ENCODE peak calls at places on chromosomes 5 and 9, in six cellular contexts. One of them, this sample, is unnamed.

GRCh38 chr9:4048441-4048840 is 251.4 kb downstream of the GLIS3 start:
- DNase-seq in IMR-90: peak
- DNase-seq in gastrocnemius medialis: no peak
- DNase-seq in sigmoid colon: no peak
- DNase-seq in uterus: no peak
- DNase-seq in A549: peak
- DNase-seq in this sample: no peak

GRCh38 chr5:56908942-56909293 is 478 bp upstream of the SETD9 start:
- DNase-seq in IMR-90: no peak
- DNase-seq in gastrocnemius medialis: peak
- DNase-seq in sigmoid colon: no peak
- DNase-seq in uterus: no peak
- DNase-seq in A549: no peak
- DNase-seq in this sample: no peak

GRCh38 chr5:160726721-160727120 is 125.3 kb downstream of the ATP10B start:
- DNase-seq in IMR-90: no peak
- DNase-seq in gastrocnemius medialis: no peak
- DNase-seq in sigmoid colon: no peak
- DNase-seq in uterus: no peak
- DNase-seq in A549: no peak
- DNase-seq in this sample: no peak

GRCh38 chr9:132683873-132684272 is 13.6 kb downstream of the GTF3C4 start:
- DNase-seq in IMR-90: no peak
- DNase-seq in gastrocnemius medialis: no peak
- DNase-seq in sigmoid colon: no peak
- DNase-seq in uterus: no peak
- DNase-seq in A549: no peak
- DNase-seq in this sample: no peak

GRCh38 chr9:94181782-94182181 is 77.3 kb upstream of the ZNF169 start:
- DNase-seq in IMR-90: no peak
- DNase-seq in gastrocnemius medialis: no peak
- DNase-seq in sigmoid colon: no peak
- DNase-seq in uterus: no peak
- DNase-seq in A549: no peak
- DNase-seq in this sample: no peak

GRCh38 chr9:132124800-132125199 is 37.1 kb upstream of the NTNG2 start:
- DNase-seq in IMR-90: no peak
- DNase-seq in gastrocnemius medialis: no peak
- DNase-seq in sigmoid colon: no peak
- DNase-seq in uterus: no peak
- DNase-seq in A549: no peak
- DNase-seq in this sample: no peak

GRCh38 chr5:139660916-139661814 is 13.0 kb downstream of the CXXC5 start:
- DNase-seq in IMR-90: peak
- DNase-seq in gastrocnemius medialis: peak
- DNase-seq in sigmoid colon: peak
- DNase-seq in uterus: peak
- DNase-seq in A549: peak
- DNase-seq in this sample: no peak

GRCh38 chr5:164204338-164204946 is 699.0 kb downstream of the MAT2B start:
- DNase-seq in IMR-90: peak
- DNase-seq in gastrocnemius medialis: no peak
- DNase-seq in sigmoid colon: no peak
- DNase-seq in uterus: no peak
- DNase-seq in A549: no peak
- DNase-seq in this sample: no peak

GRCh38 chr5:131217791-131218190 is 46.1 kb upstream of the CDC42SE2 start:
- DNase-seq in IMR-90: no peak
- DNase-seq in gastrocnemius medialis: no peak
- DNase-seq in sigmoid colon: no peak
- DNase-seq in uterus: no peak
- DNase-seq in A549: no peak
- DNase-seq in this sample: no peak

GRCh38 chr5:126081209-126081608 is 342.0 kb upstream of the GRAMD2B start:
- DNase-seq in IMR-90: no peak
- DNase-seq in gastrocnemius medialis: no peak
- DNase-seq in sigmoid colon: no peak
- DNase-seq in uterus: no peak
- DNase-seq in A549: no peak
- DNase-seq in this sample: no peak

GRCh38 chr9:4137234-4137633 is 162.6 kb downstream of the GLIS3 start:
- DNase-seq in IMR-90: peak
- DNase-seq in gastrocnemius medialis: no peak
- DNase-seq in sigmoid colon: no peak
- DNase-seq in uterus: no peak
- DNase-seq in A549: peak
- DNase-seq in this sample: no peak

GRCh38 chr5:61333351-61334223 is 1.5 kb downstream of the ZSWIM6 start:
- DNase-seq in IMR-90: no peak
- DNase-seq in gastrocnemius medialis: peak
- DNase-seq in sigmoid colon: peak
- DNase-seq in uterus: peak
- DNase-seq in A549: no peak
- DNase-seq in this sample: peak

GRCh38 chr9:37290881-37291485 is 131.5 kb upstream of the GRHPR start:
- DNase-seq in IMR-90: peak
- DNase-seq in gastrocnemius medialis: no peak
- DNase-seq in sigmoid colon: no peak
- DNase-seq in uterus: no peak
- DNase-seq in A549: peak
- DNase-seq in this sample: no peak

GRCh38 chr5:153678617-153679329 is 188.3 kb downstream of the GRIA1 start:
- DNase-seq in IMR-90: no peak
- DNase-seq in gastrocnemius medialis: no peak
- DNase-seq in sigmoid colon: no peak
- DNase-seq in uterus: no peak
- DNase-seq in A549: no peak
- DNase-seq in this sample: no peak

GRCh38 chr5:84494453-84494852 is 109.8 kb upstream of the EDIL3 start:
- DNase-seq in IMR-90: peak
- DNase-seq in gastrocnemius medialis: no peak
- DNase-seq in sigmoid colon: no peak
- DNase-seq in uterus: no peak
- DNase-seq in A549: no peak
- DNase-seq in this sample: no peak

GRCh38 chr9:8156336-8156735 is 356.8 kb upstream of the DMAC1 start:
- DNase-seq in IMR-90: no peak
- DNase-seq in gastrocnemius medialis: no peak
- DNase-seq in sigmoid colon: no peak
- DNase-seq in uterus: no peak
- DNase-seq in A549: no peak
- DNase-seq in this sample: no peak

GRCh38 chr9:37036237-37037136 is 2.4 kb upstream of the PAX5 start:
- DNase-seq in IMR-90: peak
- DNase-seq in gastrocnemius medialis: no peak
- DNase-seq in sigmoid colon: no peak
- DNase-seq in uterus: no peak
- DNase-seq in A549: no peak
- DNase-seq in this sample: peak

GRCh38 chr5:135179308-135179980 is 145.4 kb upstream of the PITX1 start:
- DNase-seq in IMR-90: no peak
- DNase-seq in gastrocnemius medialis: no peak
- DNase-seq in sigmoid colon: no peak
- DNase-seq in uterus: no peak
- DNase-seq in A549: no peak
- DNase-seq in this sample: no peak

GRCh38 chr9:83639266-83639665 is 16.3 kb downstream of the IDNK start:
- DNase-seq in IMR-90: peak
- DNase-seq in gastrocnemius medialis: no peak
- DNase-seq in sigmoid colon: no peak
- DNase-seq in uterus: no peak
- DNase-seq in A549: no peak
- DNase-seq in this sample: no peak

GRCh38 chr9:95551406-95551805 is 34.6 kb upstream of the PTCH1 start:
- DNase-seq in IMR-90: no peak
- DNase-seq in gastrocnemius medialis: no peak
- DNase-seq in sigmoid colon: no peak
- DNase-seq in uterus: no peak
- DNase-seq in A549: no peak
- DNase-seq in this sample: no peak
- TF ChIP-seq POLR2A in IMR-90: no peak
- TF ChIP-seq POLR2A in gastrocnemius medialis: no peak
- TF ChIP-seq POLR2A in sigmoid colon: no peak
- TF ChIP-seq POLR2A in uterus: no peak
- TF ChIP-seq POLR2A in A549: no peak
- TF ChIP-seq POLR2A in this sample: no peak

DNA sequence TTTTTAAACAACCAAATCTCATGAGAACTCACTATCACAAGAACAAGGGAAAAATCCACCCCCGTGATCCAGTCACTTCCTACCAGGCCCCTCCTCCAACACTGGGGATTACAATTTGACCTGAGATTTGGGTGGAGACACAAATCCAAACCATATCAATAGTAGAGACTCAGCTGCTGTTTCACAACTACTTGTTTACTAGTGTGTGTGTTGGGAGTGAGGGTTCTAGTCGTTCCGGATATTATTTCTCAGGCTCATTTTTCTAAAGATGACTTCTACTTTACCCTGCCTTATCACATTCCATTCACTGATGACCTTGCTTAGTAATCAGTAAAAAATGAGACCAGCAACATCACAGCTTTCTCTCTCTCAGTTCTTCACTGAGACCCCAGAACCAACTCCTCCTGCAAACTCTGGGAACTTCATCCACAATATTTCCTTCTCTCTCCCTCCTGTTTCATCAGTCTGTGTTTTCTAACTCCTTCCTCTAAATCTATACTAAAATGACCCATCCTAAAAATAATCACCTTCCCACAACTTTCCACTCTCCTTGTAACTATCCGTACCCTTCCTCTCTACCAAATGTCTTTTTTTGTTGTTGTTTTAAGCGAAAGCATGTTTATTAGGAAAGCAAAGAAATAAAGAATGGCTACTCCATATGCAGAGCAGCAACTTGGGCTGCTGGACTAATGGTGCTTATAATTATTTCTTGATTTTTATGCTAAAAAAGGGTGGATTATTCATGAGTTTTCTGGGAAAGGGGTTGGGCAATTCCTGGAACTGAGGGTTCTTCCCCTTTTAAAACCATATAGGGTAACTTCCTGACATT is 121.5 kb upstream of the SPRY4 start:
- DNase-seq in IMR-90: peak
- DNase-seq in gastrocnemius medialis: no peak
- DNase-seq in sigmoid colon: no peak
- DNase-seq in uterus: no peak
- DNase-seq in A549: peak
- DNase-seq in this sample: no peak
- H3K27ac ChIP-seq in IMR-90: peak
- H3K27ac ChIP-seq in gastrocnemius medialis: peak
- H3K27ac ChIP-seq in sigmoid colon: no peak
- H3K27ac ChIP-seq in uterus: peak
- H3K27ac ChIP-seq in A549: peak
- H3K27ac ChIP-seq in this sample: no peak

DNA sequence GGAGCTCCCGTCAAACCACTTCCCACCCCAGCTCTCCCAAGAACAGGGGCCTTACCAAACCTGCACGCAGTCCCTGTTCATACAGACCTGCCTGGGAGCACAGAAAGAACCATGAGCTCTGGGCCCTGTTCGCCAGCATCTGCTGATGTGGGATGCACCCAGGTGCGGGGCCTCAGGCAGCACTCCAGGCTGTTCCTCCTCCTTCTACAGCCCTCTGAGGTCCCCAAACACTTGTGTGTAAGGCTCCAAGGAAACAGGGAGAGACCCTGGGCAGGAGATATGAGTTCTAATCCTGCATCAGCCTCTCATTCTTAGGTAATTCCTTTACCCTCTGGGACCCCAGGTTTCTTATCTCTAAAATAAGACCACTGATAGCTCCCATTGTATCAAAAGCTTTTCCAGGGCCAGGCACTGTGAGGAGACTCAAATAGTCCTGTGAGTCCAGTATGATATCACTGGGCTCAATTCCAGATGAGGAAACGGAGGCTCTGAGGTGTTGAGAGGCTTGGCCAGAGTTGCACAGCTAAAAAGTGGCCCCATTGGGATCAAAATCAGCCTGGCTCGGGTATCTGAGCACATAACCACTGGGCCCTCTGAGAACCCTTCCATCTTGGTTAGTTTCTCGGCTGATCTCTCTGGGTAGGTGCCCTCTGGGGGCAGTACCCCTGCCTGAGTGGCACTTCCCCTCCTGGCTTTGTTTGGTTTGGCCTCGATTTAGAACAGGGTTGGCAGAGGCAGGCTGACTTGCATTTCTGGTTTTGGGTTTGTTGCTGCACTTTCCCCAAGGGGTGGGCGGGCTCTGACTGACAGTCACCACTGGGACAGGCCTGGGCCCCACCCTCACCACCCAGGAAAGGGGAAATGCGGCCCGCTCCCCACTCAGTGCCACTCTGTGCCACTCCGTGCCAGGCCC is 116.8 kb downstream of the RGS3 start:
- DNase-seq in IMR-90: peak
- DNase-seq in gastrocnemius medialis: peak
- DNase-seq in sigmoid colon: peak
- DNase-seq in uterus: peak
- DNase-seq in A549: no peak
- DNase-seq in this sample: peak
- TF ChIP-seq POLR2A in IMR-90: no peak
- TF ChIP-seq POLR2A in gastrocnemius medialis: no peak
- TF ChIP-seq POLR2A in sigmoid colon: no peak
- TF ChIP-seq POLR2A in uterus: no peak
- TF ChIP-seq POLR2A in A549: no peak
- TF ChIP-seq POLR2A in this sample: no peak

DNA sequence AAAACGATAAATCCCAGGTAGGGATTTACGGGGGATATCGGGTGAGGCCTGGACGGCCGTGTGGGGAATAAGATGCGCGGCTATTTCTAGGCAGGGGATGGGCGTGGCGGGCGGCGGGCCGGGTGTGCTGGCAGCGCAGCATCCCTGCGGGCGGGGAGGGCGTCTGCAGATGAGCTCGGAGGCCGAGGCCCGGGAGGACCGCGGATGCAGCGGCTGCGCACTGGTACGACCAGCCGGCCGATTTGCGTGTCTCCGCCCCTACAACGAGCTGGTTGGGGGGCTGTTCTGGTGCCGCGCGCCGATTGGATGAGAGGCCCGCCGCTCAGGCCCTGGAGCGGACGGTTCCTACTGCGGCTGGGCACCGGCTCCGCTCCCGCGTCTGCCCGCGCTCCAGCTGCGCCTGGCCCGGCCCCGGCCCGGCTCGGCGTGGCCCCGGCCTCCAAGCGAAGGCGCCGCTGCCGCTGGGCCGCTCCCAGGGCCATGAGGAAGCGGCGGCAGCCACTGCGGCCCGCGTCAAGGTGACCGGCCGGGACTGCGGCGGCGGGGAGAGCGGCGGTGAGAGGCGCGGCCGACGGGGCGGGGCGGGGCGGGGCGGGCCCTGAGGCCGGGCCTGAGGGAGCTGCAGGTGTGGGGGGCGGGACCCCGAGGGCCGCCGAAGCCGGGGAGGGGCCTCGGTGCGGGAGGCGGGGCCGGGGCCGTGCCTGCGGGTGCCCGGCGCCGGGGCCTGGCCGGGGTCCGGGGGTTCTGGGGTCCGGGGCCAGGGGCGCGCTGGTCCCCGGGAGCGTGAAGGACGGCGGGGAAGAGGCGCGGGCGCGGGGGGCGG is at the start of gene RALGPS1:
- DNase-seq in IMR-90: peak
- DNase-seq in gastrocnemius medialis: peak
- DNase-seq in sigmoid colon: peak
- DNase-seq in uterus: peak
- DNase-seq in A549: peak
- DNase-seq in this sample: peak
- H3K27ac ChIP-seq in IMR-90: no peak
- H3K27ac ChIP-seq in gastrocnemius medialis: peak
- H3K27ac ChIP-seq in sigmoid colon: peak
- H3K27ac ChIP-seq in uterus: peak
- H3K27ac ChIP-seq in A549: peak
- H3K27ac ChIP-seq in this sample: peak

GRCh38 chr9:114591206-114591853 is 3.8 kb downstream of the ATP6V1G1 start:
- DNase-seq in IMR-90: no peak
- DNase-seq in gastrocnemius medialis: no peak
- DNase-seq in sigmoid colon: no peak
- DNase-seq in uterus: no peak
- DNase-seq in A549: no peak
- DNase-seq in this sample: no peak
- TF ChIP-seq POLR2A in IMR-90: no peak
- TF ChIP-seq POLR2A in gastrocnemius medialis: no peak
- TF ChIP-seq POLR2A in sigmoid colon: no peak
- TF ChIP-seq POLR2A in uterus: no peak
- TF ChIP-seq POLR2A in A549: no peak
- TF ChIP-seq POLR2A in this sample: no peak

This sample was measured in Peyer's patch.